ENCODE peak calls at places on chromosome 13, in four cellular contexts. A, U, Q and Z are unnamed samples.

GRCh38 chr13:51380269-51380668 is 40.8 kb downstream of the SERPINE3 start:
- DNase-seq in A (no peak), U (no peak), Q (no peak), Z (no peak)

GRCh38 chr13:24923305-24923640 is 159.3 kb downstream of the RNF17 start:
- DNase-seq in A (peak), U (no peak), Q (no peak), Z (no peak)

GRCh38 chr13:30872195-30872594 is 33.9 kb upstream of the MEDAG start:
- DNase-seq in A (no peak), U (no peak), Q (no peak), Z (no peak)

GRCh38 chr13:71751074-71751473 is 115.9 kb downstream of the DACH1 start:
- DNase-seq in A (no peak), U (no peak), Q (no peak), Z (no peak)

GRCh38 chr13:91280806-91281205 is 66.7 kb upstream of the MIR17HG start:
- DNase-seq in A (no peak), U (no peak), Q (no peak), Z (no peak)

GRCh38 chr13:71242191-71242590 is 624.8 kb downstream of the DACH1 start:
- DNase-seq in A (no peak), U (no peak), Q (no peak), Z (no peak)

GRCh38 chr13:113002206-113002821 is 33.3 kb downstream of the MCF2L start:
- DNase-seq in A (no peak), U (no peak), Q (no peak), Z (peak)

GRCh38 chr13:112522578-112522977 is 65.4 kb downstream of the TUBGCP3 start:
- DNase-seq in A (no peak), U (no peak), Q (no peak), Z (no peak)

GRCh38 chr13:74767031-74767430 is 632.8 kb upstream of the KLF12 start:
- DNase-seq in A (no peak), U (no peak), Q (peak), Z (no peak)

GRCh38 chr13:101917475-101917810 is 465.0 kb downstream of the ITGBL1 start:
- DNase-seq in A (no peak), U (no peak), Q (no peak), Z (no peak)

GRCh38 chr13:76036176-76036575 is 400.0 kb downstream of the LMO7 start:
- DNase-seq in A (no peak), U (no peak), Q (no peak), Z (no peak)

GRCh38 chr13:37492061-37492460 is 106.5 kb downstream of the POSTN start:
- DNase-seq in A (no peak), U (no peak), Q (no peak), Z (no peak)

GRCh38 chr13:24982333-24982999 is 113.5 kb upstream of the PABPC3 start:
- DNase-seq in A (no peak), U (no peak), Q (no peak), Z (no peak)

GRCh38 chr13:79492313-79492798 is 11.4 kb downstream of the NDFIP2 start:
- DNase-seq in A (no peak), U (no peak), Q (no peak), Z (peak)

GRCh38 chr13:29954082-29955043 is 103.9 kb upstream of the UBL3 start:
- DNase-seq in A (peak), U (peak), Q (no peak), Z (peak)

GRCh38 chr13:27960362-27961226 is 8.5 kb downstream of the CDX2 start:
- DNase-seq in A (peak), U (no peak), Q (no peak), Z (no peak)

GRCh38 chr13:29156136-29156535 is 336.0 kb downstream of the MTUS2 start:
- DNase-seq in A (no peak), U (no peak), Q (no peak), Z (no peak)

GRCh38 chr13:111902726-111903125 is 164.2 kb upstream of the SOX1 start:
- DNase-seq in A (no peak), U (no peak), Q (no peak), Z (no peak)

GRCh38 chr13:40983725-40984669 is 35.1 kb downstream of the ELF1 start:
- DNase-seq in A (no peak), U (no peak), Q (no peak), Z (peak)

GRCh38 chr13:39688699-39689405 is 33.4 kb downstream of the COG6 start:
- DNase-seq in A (peak), U (no peak), Q (no peak), Z (no peak)

GRCh38 chr13:97240789-97241734 is 18.9 kb downstream of the MBNL2 start:
- DNase-seq in A (no peak), U (no peak), Q (no peak), Z (peak)

GRCh38 chr13:46340631-46341111 is 46.4 kb downstream of the RUBCNL start:
- DNase-seq in A (no peak), U (no peak), Q (no peak), Z (no peak)

GRCh38 chr13:111013196-111013595 is 98.3 kb upstream of the ANKRD10 start:
- DNase-seq in A (no peak), U (no peak), Q (no peak), Z (no peak)

GRCh38 chr13:111429064-111429558 is 108.7 kb downstream of the TEX29 start:
- DNase-seq in A (peak), U (no peak), Q (peak), Z (peak)

GRCh38 chr13:76764916-76765315 is 121.3 kb downstream of the KCTD12 start:
- DNase-seq in A (no peak), U (no peak), Q (no peak), Z (no peak)

GRCh38 chr13:70884196-70884595 is 775.9 kb upstream of the KLHL1 start:
- DNase-seq in A (no peak), U (no peak), Q (no peak), Z (no peak)

GRCh38 chr13:23876265-23876664 is 12.9 kb downstream of the MIPEP start:
- DNase-seq in A (peak), U (no peak), Q (no peak), Z (no peak)

GRCh38 chr13:57630661-57631606 is 610 bp upstream of the PCDH17 start:
- DNase-seq in A (no peak), U (no peak), Q (peak), Z (no peak)

GRCh38 chr13:33645591-33646554 is 172.1 kb upstream of the RFC3 start:
- DNase-seq in A (no peak), U (no peak), Q (no peak), Z (no peak)

GRCh38 chr13:26599403-26599802 is 41.9 kb downstream of the WASF3 start:
- DNase-seq in A (no peak), U (no peak), Q (no peak), Z (no peak)

GRCh38 chr13:89673789-89674311 is 1673.6 kb upstream of the MIR17HG start:
- DNase-seq in A (no peak), U (no peak), Q (no peak), Z (no peak)

GRCh38 chr13:110329798-110330461 is 22.8 kb downstream of the COL4A2 start:
- DNase-seq in A (no peak), U (no peak), Q (no peak), Z (peak)

DNA sequence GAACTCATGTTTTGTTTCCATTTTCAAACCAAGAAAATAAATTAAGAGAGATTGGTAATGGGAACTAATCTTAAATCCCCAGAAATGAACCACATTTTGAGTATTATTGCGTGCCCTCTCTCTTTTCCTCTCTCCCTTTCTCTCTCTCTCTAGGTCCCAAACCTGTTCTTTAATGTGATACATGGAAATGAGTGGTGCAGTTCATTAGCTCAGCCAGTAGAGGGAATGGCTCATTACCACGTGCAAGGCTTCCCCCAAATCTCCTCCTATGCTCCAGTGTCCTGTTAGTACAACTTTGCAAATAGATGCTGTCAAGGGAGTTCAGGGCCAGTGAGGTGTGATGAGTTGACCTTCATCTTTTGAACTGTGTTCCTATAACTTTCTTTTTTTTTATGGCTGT is 178.4 kb downstream of the FGF9 start:
- DNase-seq in A (peak), U (no peak), Q (no peak), Z (no peak)
- TF ChIP-seq CTCF in A (peak), U (peak), Q (peak), Z (peak)

GRCh38 chr13:43664700-43665191 is 122.0 kb downstream of the ENOX1 start:
- DNase-seq in A (peak), U (no peak), Q (no peak), Z (peak)
- TF ChIP-seq CTCF in A (no peak), U (no peak), Q (no peak), Z (no peak)

GRCh38 chr13:66994498-66995365 is 235.4 kb downstream of the PCDH9 start:
- DNase-seq in A (peak), U (no peak), Q (no peak), Z (no peak)
- TF ChIP-seq CTCF in A (no peak), U (no peak), Q (no peak), Z (no peak)

GRCh38 chr13:85879014-85879413 is 79.8 kb upstream of the SLITRK6 start:
- DNase-seq in A (no peak), U (no peak), Q (no peak), Z (no peak)
- TF ChIP-seq CTCF in A (no peak), U (no peak), Q (no peak), Z (no peak)

GRCh38 chr13:106262886-106263285 is 272.6 kb downstream of the EFNB2 start:
- DNase-seq in A (no peak), U (no peak), Q (no peak), Z (no peak)
- TF ChIP-seq CTCF in A (no peak), U (no peak), Q (no peak), Z (no peak)